ENCODE peak calls at places on chromosome 4, in five cellular contexts. V is mucosa of descending colon, R is OCI-LY7, M is activated B cell treated with CpG ODN at 0.5 μM for 24 hours, F is tibial artery. X is an unnamed sample.

GRCh38 chr4:17385403-17385802 is 126.5 kb downstream of the QDPR start:
- DNase-seq in V (no peak), R (peak), M (no peak), F (no peak), X (no peak)

GRCh38 chr4:74437866-74438265 is 7.1 kb upstream of the AREG start:
- DNase-seq in V (no peak), R (no peak), M (no peak), F (no peak), X (no peak)

GRCh38 chr4:184664445-184665210 is 15.1 kb downstream of the PRIMPOL start:
- DNase-seq in V (no peak), R (peak), M (no peak), F (no peak), X (no peak)

GRCh38 chr4:2765832-2766526 is 9.8 kb upstream of the TNIP2 start:
- DNase-seq in V (no peak), R (no peak), M (no peak), F (peak), X (no peak)

GRCh38 chr4:3659131-3659530 is 107.1 kb upstream of the ADRA2C start:
- DNase-seq in V (no peak), R (no peak), M (no peak), F (no peak), X (no peak)

GRCh38 chr4:103482471-103482870 is 237.3 kb downstream of the TACR3 start:
- DNase-seq in V (no peak), R (no peak), M (no peak), F (no peak), X (no peak)

GRCh38 chr4:80425701-80426100 is 90.2 kb downstream of the CFAP299 start:
- DNase-seq in V (no peak), R (no peak), M (no peak), F (no peak), X (no peak)

GRCh38 chr4:78846258-78846657 is 70.1 kb downstream of the BMP2K start:
- DNase-seq in V (no peak), R (no peak), M (no peak), F (no peak), X (no peak)

GRCh38 chr4:38621004-38621684 is 42.9 kb upstream of the KLF3 start:
- DNase-seq in V (peak), R (no peak), M (no peak), F (no peak), X (peak)

GRCh38 chr4:159390648-159391047 is 287.8 kb downstream of the RAPGEF2 start:
- DNase-seq in V (no peak), R (no peak), M (no peak), F (no peak), X (no peak)

GRCh38 chr4:176538217-176538925 is 218.6 kb downstream of the SPCS3 start:
- DNase-seq in V (no peak), R (no peak), M (no peak), F (no peak), X (no peak)

GRCh38 chr4:81827568-81828202 is 356.0 kb upstream of the RASGEF1B start:
- DNase-seq in V (no peak), R (no peak), M (no peak), F (no peak), X (no peak)

GRCh38 chr4:2079926-2080325 is 20.8 kb downstream of the NAT8L start:
- DNase-seq in V (peak), R (no peak), M (no peak), F (peak), X (no peak)

GRCh38 chr4:148431401-148431800 is 10.8 kb downstream of the NR3C2 start:
- DNase-seq in V (no peak), R (no peak), M (no peak), F (no peak), X (no peak)

GRCh38 chr4:182648766-182649165 is 268.4 kb downstream of the DCTD start:
- DNase-seq in V (no peak), R (no peak), M (no peak), F (no peak), X (no peak)

GRCh38 chr4:88697588-88698329 is at the start of gene NAP1L5:
- DNase-seq in V (peak), R (peak), M (peak), F (peak), X (peak)

GRCh38 chr4:139922625-139923024 is 231.4 kb downstream of the MAML3 start:
- DNase-seq in V (no peak), R (no peak), M (no peak), F (no peak), X (no peak)

GRCh38 chr4:185383451-185383850 is 12.3 kb downstream of the LRP2BP start:
- DNase-seq in V (peak), R (no peak), M (no peak), F (no peak), X (no peak)

GRCh38 chr4:106353786-106354185 is 14.8 kb downstream of the GIMD1 start:
- DNase-seq in V (no peak), R (no peak), M (no peak), F (no peak), X (no peak)

GRCh38 chr4:6320663-6321062 is 51.0 kb downstream of the WFS1 start:
- DNase-seq in V (no peak), R (no peak), M (no peak), F (no peak), X (no peak)

GRCh38 chr4:101162990-101163380 is 184.3 kb downstream of the PPP3CA start:
- DNase-seq in V (no peak), R (no peak), M (no peak), F (no peak), X (no peak)

GRCh38 chr4:173518419-173519102 is 11.5 kb downstream of the HAND2 start:
- DNase-seq in V (no peak), R (no peak), M (no peak), F (peak), X (no peak)

GRCh38 chr4:134585972-134586371 is 384.4 kb upstream of the PABPC4L start:
- DNase-seq in V (no peak), R (no peak), M (no peak), F (no peak), X (no peak)

GRCh38 chr4:184280591-184281071 is 63.0 kb upstream of the ENPP6 start:
- DNase-seq in V (no peak), R (peak), M (no peak), F (no peak), X (no peak)

GRCh38 chr4:119652978-119653377 is 24.4 kb upstream of the PDE5A start:
- DNase-seq in V (no peak), R (no peak), M (no peak), F (no peak), X (no peak)

GRCh38 chr4:82358773-82359324 is 14.9 kb downstream of the HNRNPD start:
- DNase-seq in V (no peak), R (no peak), M (no peak), F (no peak), X (no peak)

GRCh38 chr4:28557755-28558154 is 1697.1 kb downstream of the STIM2 start:
- DNase-seq in V (no peak), R (no peak), M (no peak), F (no peak), X (no peak)

GRCh38 chr4:137707626-137708025 is 175.3 kb upstream of the PCDH18 start:
- DNase-seq in V (no peak), R (no peak), M (no peak), F (no peak), X (no peak)

GRCh38 chr4:53313510-53313909 is 52.4 kb downstream of the SCFD2 start:
- DNase-seq in V (no peak), R (peak), M (no peak), F (no peak), X (no peak)

GRCh38 chr4:14871676-14872430 is 130.4 kb upstream of the CPEB2 start:
- DNase-seq in V (peak), R (peak), M (no peak), F (no peak), X (no peak)
- TF ChIP-seq CTCF in V (no peak), R (peak), M (no peak), F (no peak), X (peak)

DNA sequence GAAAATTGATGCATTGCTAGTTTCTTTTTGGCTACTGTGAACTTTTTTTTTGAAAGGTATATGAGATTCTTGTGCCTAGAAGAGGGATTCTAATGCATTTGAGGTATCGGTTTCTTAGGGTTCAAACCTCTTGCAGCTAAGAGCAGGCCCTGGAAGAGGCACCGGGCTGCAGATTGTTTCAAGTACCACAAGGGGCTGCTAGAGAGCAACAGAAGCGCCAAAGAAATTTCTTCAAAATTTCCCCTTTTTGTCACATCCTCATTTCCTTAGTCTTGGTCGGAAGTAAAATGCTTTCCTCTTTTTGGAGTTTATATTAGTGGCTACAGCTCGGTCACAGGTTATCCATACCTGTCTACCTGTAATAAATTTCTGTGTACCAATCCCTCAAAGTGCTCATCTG is 89.8 kb downstream of the PDGFRA start:
- DNase-seq in V (no peak), R (peak), M (no peak), F (no peak), X (no peak)
- TF ChIP-seq CTCF in V (peak), R (peak), M (no peak), F (peak), X (peak)

GRCh38 chr4:71186566-71187398 is 152.0 kb upstream of the SLC4A4 start:
- DNase-seq in V (peak), R (no peak), M (peak), F (peak), X (no peak)

GRCh38 chr4:71184195-71184781 is 154.5 kb upstream of the SLC4A4 start:
- DNase-seq in V (no peak), R (peak), M (no peak), F (no peak), X (no peak)

GRCh38 chr4:71188197-71188625 is 150.6 kb upstream of the SLC4A4 start:
- DNase-seq in V (no peak), R (no peak), M (no peak), F (no peak), X (no peak)

GRCh38 chr4:71187399-71188196 is 151.2 kb upstream of the SLC4A4 start:
- DNase-seq in V (peak), R (no peak), M (peak), F (peak), X (no peak)

GRCh38 chr4:71186257-71186565 is 152.6 kb upstream of the SLC4A4 start:
- DNase-seq in V (no peak), R (no peak), M (no peak), F (no peak), X (no peak)
- TF ChIP-seq CTCF in V (no peak), R (no peak), M (no peak), F (no peak), X (no peak)

GRCh38 chr4:113636438-113636818 is 125.1 kb downstream of the CAMK2D start:
- DNase-seq in V (no peak), R (peak), M (no peak), F (no peak), X (no peak)
- TF ChIP-seq CTCF in V (no peak), R (peak), M (no peak), F (no peak), X (peak)

DNA sequence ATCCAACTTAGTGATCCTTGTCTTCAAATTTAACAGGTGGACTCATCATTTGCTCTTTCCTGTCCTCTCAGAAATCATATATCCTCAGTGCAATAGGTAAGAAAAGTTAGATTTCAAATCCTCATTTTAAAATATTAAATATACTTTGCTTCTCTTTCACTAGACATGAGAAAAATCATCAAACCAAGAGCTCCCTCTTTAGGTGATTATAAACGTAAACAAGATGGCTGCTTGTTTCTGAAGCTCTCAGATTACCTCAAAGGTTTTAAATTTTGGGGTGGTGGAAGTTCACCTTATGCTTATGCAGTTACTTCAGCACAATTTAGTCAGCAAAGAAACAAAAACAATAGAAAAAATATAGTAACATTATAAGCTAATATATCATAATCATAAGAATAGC is 27.3 kb downstream of the CSN3 start:
- DNase-seq in V (no peak), R (no peak), M (no peak), F (no peak), X (no peak)
- TF ChIP-seq CTCF in V (no peak), R (peak), M (no peak), F (no peak), X (no peak)

GRCh38 chr4:166174717-166175510 is 301.9 kb downstream of the TLL1 start:
- DNase-seq in V (no peak), R (no peak), M (no peak), F (no peak), X (no peak)

GRCh38 chr4:166165829-166166420 is 292.9 kb downstream of the TLL1 start:
- DNase-seq in V (no peak), R (peak), M (no peak), F (no peak), X (no peak)

GRCh38 chr4:166172619-166173018 is 299.6 kb downstream of the TLL1 start:
- DNase-seq in V (no peak), R (no peak), M (no peak), F (no peak), X (no peak)

GRCh38 chr4:166169111-166169510 is 296.1 kb downstream of the TLL1 start:
- DNase-seq in V (no peak), R (no peak), M (no peak), F (no peak), X (no peak)
- TF ChIP-seq CTCF in V (no peak), R (peak), M (no peak), F (no peak), X (no peak)